ENCODE peak calls at places on chromosomes 12 and 14, in five cellular contexts. Z is bronchial epithelial cell; O is stimulated activated naive CD8-positive, alpha-beta T cell treated with anti-CD3 and anti-CD28 coated beads, Interleukin-15, amount 100 ng/mL, for 72 hours; W is posterior cingulate gyrus; N is astrocyte of the hippocampus. C is an unnamed sample.

GRCh38 chr14:52439476-52439875 is 112.8 kb downstream of the TXNDC16 start:
- DNase-seq in Z (no peak), O (no peak), W (no peak), N (no peak), C (no peak)

GRCh38 chr12:108482717-108483212 is 32.3 kb upstream of the FICD start:
- DNase-seq in N (peak), W (no peak), Z (peak), O (no peak), C (peak)

GRCh38 chr14:101476258-101476930 is 84.9 kb upstream of the DIO3 start:
- DNase-seq in N (no peak), W (no peak), O (no peak), Z (no peak), C (no peak)

GRCh38 chr14:61645247-61645646 is 50.1 kb upstream of the HIF1A start:
- DNase-seq in N (no peak), Z (no peak), O (no peak), W (no peak), C (no peak)

GRCh38 chr14:54589076-54589475 is 22.1 kb downstream of the SAMD4A start:
- DNase-seq in Z (peak), O (no peak), W (no peak), N (no peak), C (peak)

GRCh38 chr14:33692762-33693161 is 258.1 kb downstream of the EGLN3 start:
- DNase-seq in N (peak), Z (peak), O (no peak), W (no peak), C (peak)

GRCh38 chr12:63862187-63863107 is 17.9 kb downstream of the SRGAP1 start:
- DNase-seq in W (no peak), Z (peak), N (peak), O (no peak), C (peak)

GRCh38 chr12:109173443-109174240 is 57.3 kb downstream of the ACACB start:
- DNase-seq in W (no peak), Z (no peak), N (no peak), O (no peak), C (no peak)

GRCh38 chr12:82486524-82487235 is 128.4 kb downstream of the METTL25 start:
- DNase-seq in N (peak), W (no peak), O (no peak), Z (peak), C (peak)